ENCODE peak calls at places on chromosomes 16 and 17, in six cellular contexts. O, V, P, Z, L and W are unnamed samples.

GRCh38 chr17:47698749-47699535 is 5.0 kb downstream of the TBKBP1 start:
- DNase-seq in O (peak), V (peak), P (peak), Z (no peak), L (peak), W (no peak)

GRCh38 chr16:89201467-89202377 is 1.4 kb upstream of the SLC22A31 start:
- DNase-seq in O (peak), V (peak), P (peak), Z (no peak), L (peak), W (peak)

GRCh38 chr17:32123782-32124181 is 18.5 kb upstream of the RHOT1 start:
- DNase-seq in O (peak), V (no peak), P (no peak), Z (no peak), L (no peak), W (no peak)

GRCh38 chr17:43328650-43329049 is 70.1 kb upstream of the ARL4D start:
- DNase-seq in O (no peak), V (no peak), P (no peak), Z (no peak), L (no peak), W (no peak)

GRCh38 chr17:57170866-57171265 is 85.5 kb upstream of the MSI2 start:
- DNase-seq in O (no peak), V (no peak), P (no peak), Z (no peak), L (no peak), W (no peak)

GRCh38 chr16:67847064-67847861 is at the start of gene CENPT:
- DNase-seq in O (peak), V (peak), P (peak), Z (no peak), L (peak), W (no peak)

GRCh38 chr17:29054835-29055234 is 11.9 kb downstream of the PIPOX start:
- DNase-seq in O (no peak), V (no peak), P (no peak), Z (no peak), L (no peak), W (no peak)

GRCh38 chr16:85528528-85529387 is 84.4 kb upstream of the GSE1 start:
- DNase-seq in O (no peak), V (no peak), P (no peak), Z (no peak), L (no peak), W (no peak)

GRCh38 chr17:79114455-79115301 is 40.1 kb downstream of the ENGASE start:
- DNase-seq in O (no peak), V (no peak), P (peak), Z (no peak), L (peak), W (no peak)

GRCh38 chr17:3659541-3660111 is 8.8 kb downstream of the TAX1BP3 start:
- DNase-seq in O (peak), V (no peak), P (peak), Z (peak), L (no peak), W (peak)

GRCh38 chr17:34672176-34672785 is 92.9 kb downstream of the TMEM132E start:
- DNase-seq in O (no peak), V (no peak), P (no peak), Z (no peak), L (no peak), W (no peak)

GRCh38 chr17:80929449-80929848 is 62.2 kb upstream of the CHMP6 start:
- DNase-seq in O (no peak), V (no peak), P (no peak), Z (no peak), L (no peak), W (no peak)

GRCh38 chr17:57902117-57902799 is 52.4 kb upstream of the MRPS23 start:
- DNase-seq in O (no peak), V (no peak), P (no peak), Z (no peak), L (no peak), W (no peak)

GRCh38 chr17:38579934-38580333 is 25.8 kb downstream of the SRCIN1 start:
- DNase-seq in O (peak), V (no peak), P (peak), Z (no peak), L (peak), W (no peak)

GRCh38 chr16:57892041-57892440 is 78.9 kb downstream of the CNGB1 start:
- DNase-seq in O (peak), V (no peak), P (no peak), Z (no peak), L (no peak), W (no peak)

GRCh38 chr17:36008998-36009665 is 7.8 kb upstream of the CCL15 start:
- DNase-seq in O (peak), V (no peak), P (peak), Z (peak), L (no peak), W (no peak)

GRCh38 chr16:13070268-13070667 is 168.9 kb downstream of the SHISA9 start:
- DNase-seq in O (no peak), V (no peak), P (no peak), Z (no peak), L (peak), W (no peak)

GRCh38 chr17:74467221-74467951 is 952 bp downstream of the CD300A start:
- DNase-seq in O (no peak), V (no peak), P (no peak), Z (no peak), L (no peak), W (no peak)

GRCh38 chr17:32191306-32191705 is 49.0 kb downstream of the RHOT1 start:
- DNase-seq in O (peak), V (no peak), P (no peak), Z (no peak), L (no peak), W (no peak)

GRCh38 chr16:4392382-4393242 is 21.0 kb downstream of the VASN start:
- DNase-seq in O (peak), V (no peak), P (no peak), Z (peak), L (no peak), W (peak)

GRCh38 chr17:18191967-18192366 is 8.3 kb downstream of the ALKBH5 start:
- DNase-seq in O (peak), V (no peak), P (no peak), Z (no peak), L (no peak), W (no peak)

GRCh38 chr17:82302991-82303943 is 14.1 kb downstream of the CD7 start:
- DNase-seq in O (no peak), V (peak), P (no peak), Z (no peak), L (no peak), W (no peak)

GRCh38 chr16:69479806-69480205 is 55.4 kb downstream of the CYB5B start:
- DNase-seq in O (no peak), V (no peak), P (no peak), Z (no peak), L (no peak), W (no peak)

GRCh38 chr16:27377666-27378485 is 24.1 kb upstream of the IL21R start:
- DNase-seq in O (no peak), V (no peak), P (no peak), Z (no peak), L (no peak), W (no peak)

GRCh38 chr17:80441133-80441578 is 26.2 kb downstream of the ENDOV start:
- DNase-seq in O (peak), V (peak), P (peak), Z (no peak), L (no peak), W (no peak)

GRCh38 chr17:22669721-22670120 is 977.4 kb downstream of the KCNJ18 start:
- DNase-seq in O (peak), V (no peak), P (no peak), Z (no peak), L (no peak), W (no peak)

GRCh38 chr16:57276596-57276995 is 7.9 kb downstream of the PLLP start:
- DNase-seq in O (no peak), V (no peak), P (no peak), Z (no peak), L (no peak), W (no peak)

GRCh38 chr17:73784015-73784603 is 139.9 kb upstream of the SDK2 start:
- DNase-seq in O (no peak), V (no peak), P (no peak), Z (no peak), L (no peak), W (no peak)

GRCh38 chr16:35642322-35642835 is 2183.0 kb downstream of the TP53TG3F start:
- DNase-seq in O (no peak), V (no peak), P (no peak), Z (no peak), L (no peak), W (no peak)

GRCh38 chr17:80446645-80447405 is 29.6 kb downstream of the NPTX1 start:
- DNase-seq in O (peak), V (no peak), P (no peak), Z (no peak), L (peak), W (no peak)

GRCh38 chr17:336110-337021 is 16.2 kb downstream of the RPH3AL start:
- DNase-seq in O (no peak), V (peak), P (peak), Z (no peak), L (peak), W (no peak)

GRCh38 chr16:85301171-85301690 is 189.0 kb upstream of the CIBAR2 start:
- DNase-seq in O (no peak), V (no peak), P (no peak), Z (no peak), L (peak), W (no peak)

DNA sequence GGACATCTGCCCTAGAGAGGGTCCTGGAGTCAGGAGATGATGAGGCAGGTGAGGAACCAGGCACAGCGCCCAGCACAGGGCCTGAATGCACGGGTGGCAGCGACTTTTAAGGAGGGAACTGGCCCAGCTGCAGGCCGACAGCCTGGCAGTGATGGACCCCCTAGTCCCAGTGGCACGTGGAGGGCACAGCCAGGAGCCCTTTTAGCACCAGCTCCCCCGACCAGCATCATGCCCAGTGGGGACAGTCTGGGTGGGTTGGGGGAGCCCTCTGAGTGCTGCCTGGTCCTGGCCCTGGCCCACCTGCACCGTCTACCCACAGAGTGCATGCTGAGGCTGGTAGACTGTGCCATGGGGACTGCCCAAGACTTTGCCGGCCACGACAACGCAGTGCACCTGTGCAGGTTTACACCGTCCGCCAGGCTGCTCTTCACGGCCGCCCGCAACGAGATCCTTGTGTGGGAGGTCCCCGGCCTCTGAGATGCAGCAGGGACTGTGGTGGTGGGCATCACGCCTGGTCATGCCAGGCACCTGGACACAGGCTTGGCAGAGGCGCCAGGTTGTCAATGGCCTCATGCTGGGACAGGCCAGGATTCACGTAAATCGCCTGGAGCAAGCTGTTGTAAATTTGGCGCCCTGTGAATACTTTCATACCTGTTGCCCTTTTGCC is 686 bp upstream of the RHOT2 start:
- DNase-seq in O (no peak), V (no peak), P (no peak), Z (no peak), L (no peak), W (no peak)
- H3K4me3 ChIP-seq in O (no peak), V (no peak), P (peak), Z (no peak), L (peak), W (no peak)

DNA sequence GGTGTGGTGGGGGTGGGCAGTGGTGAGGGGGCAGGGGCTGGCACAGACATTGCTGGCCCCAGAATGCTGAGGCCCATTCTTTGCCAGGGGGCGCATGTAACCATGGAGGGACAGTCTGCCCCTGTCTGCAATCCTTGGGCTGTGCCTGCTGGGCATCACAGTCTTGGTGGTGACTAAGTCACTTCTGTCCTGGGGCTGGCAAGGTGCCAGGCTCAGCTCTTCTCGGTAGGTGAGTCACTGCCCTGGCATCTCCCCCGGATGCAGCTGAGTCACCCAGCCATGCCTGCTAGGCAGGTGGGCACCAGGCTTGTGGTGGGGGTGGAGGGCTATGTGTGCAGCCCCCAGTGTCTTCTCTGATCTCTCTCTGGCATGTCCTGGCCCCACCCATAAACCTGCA is 5.6 kb downstream of the RARA start:
- DNase-seq in O (peak), V (no peak), P (no peak), Z (peak), L (peak), W (peak)
- H3K4me3 ChIP-seq in O (no peak), V (no peak), P (no peak), Z (no peak), L (no peak), W (no peak)

GRCh38 chr17:60229189-60229802 is 79.5 kb downstream of the CA4 start:
- DNase-seq in O (peak), V (no peak), P (no peak), Z (no peak), L (no peak), W (peak)

GRCh38 chr17:60231234-60231633 is 81.5 kb downstream of the CA4 start:
- DNase-seq in O (peak), V (no peak), P (no peak), Z (no peak), L (no peak), W (no peak)

GRCh38 chr17:60230358-60230757 is 80.6 kb downstream of the CA4 start:
- DNase-seq in O (peak), V (no peak), P (no peak), Z (no peak), L (no peak), W (no peak)

GRCh38 chr17:60231691-60232090 is 81.9 kb downstream of the CA4 start:
- DNase-seq in O (peak), V (no peak), P (no peak), Z (no peak), L (no peak), W (no peak)
- H3K4me3 ChIP-seq in O (no peak), V (no peak), P (no peak), Z (no peak), L (no peak), W (no peak)

DNA sequence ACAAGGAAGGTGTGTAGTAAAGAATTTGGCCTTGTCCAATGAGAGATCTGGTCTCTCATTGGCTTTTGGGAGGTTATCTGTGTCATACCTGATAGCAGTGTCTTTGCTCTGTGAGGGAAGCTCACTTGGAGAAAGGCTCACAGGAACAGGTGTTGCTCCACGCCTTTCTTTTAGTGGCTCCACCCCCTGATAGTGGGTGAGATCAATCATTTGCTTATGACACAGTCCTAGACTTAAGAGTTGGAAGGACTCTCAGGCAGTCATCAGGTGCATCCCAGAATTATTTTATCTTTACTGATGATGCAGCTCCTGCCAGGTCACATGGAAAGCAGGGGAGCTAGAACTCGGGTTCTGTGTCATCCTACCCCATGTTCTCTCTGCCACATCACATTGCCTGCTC is 59.4 kb downstream of the CENPV start:
- DNase-seq in O (no peak), V (peak), P (no peak), Z (no peak), L (no peak), W (no peak)
- H3K4me3 ChIP-seq in O (no peak), V (no peak), P (no peak), Z (no peak), L (no peak), W (no peak)